ENCODE peak calls at places on chromosome 11, in ten cellular contexts. L is amygdala; B is Caki2; A is choroid plexus epithelial cell; Y is NCI-H1436; D is islet precursor cell; X is stimulated activated naive CD4-positive, alpha-beta T cell; C is HTR-8/SVneo; M is stimulated activated CD8-positive, alpha-beta memory T cell treated with anti-CD3 and anti-CD28 coated beads, Interleukin-4, amount 100 ng/mL, for 48 hours; S is GM04504. K is an unnamed sample.

GRCh38 chr11:64843971-64844329 is 503 bp downstream of the CDC42BPG start:
- DNase-seq in L (no peak), B (no peak), A (no peak), Y (no peak), D (no peak), X (no peak), C (no peak), M (no peak), S (no peak), K (no peak)

GRCh38 chr11:115716577-115717214 is 212.5 kb upstream of the CADM1 start:
- DNase-seq in L (no peak), B (no peak), A (no peak), Y (no peak), D (no peak), X (no peak), C (no peak), M (no peak), S (no peak), K (no peak)

GRCh38 chr11:72308226-72309073 is 64.5 kb upstream of the PHOX2A start:
- DNase-seq in L (peak), B (no peak), A (peak), Y (peak), D (no peak), X (no peak), C (peak), M (no peak), S (peak), K (peak)

GRCh38 chr11:118888398-118888797 is 4.7 kb downstream of the CXCR5 start:
- DNase-seq in L (no peak), B (no peak), A (no peak), Y (no peak), D (no peak), X (no peak), C (no peak), M (no peak), S (no peak), K (no peak)

GRCh38 chr11:29159552-29160465 is 857.0 kb downstream of the KCNA4 start:
- DNase-seq in L (no peak), B (peak), A (peak), Y (peak), D (peak), X (no peak), C (peak), M (no peak), S (peak), K (no peak)

GRCh38 chr11:33207408-33207985 is 46.2 kb upstream of the CSTF3 start:
- DNase-seq in L (no peak), B (no peak), A (no peak), Y (no peak), D (no peak), X (no peak), C (no peak), M (no peak), S (no peak), K (no peak)

GRCh38 chr11:46612326-46612725 is 4.7 kb downstream of the HARBI1 start:
- DNase-seq in L (no peak), B (no peak), A (no peak), Y (no peak), D (no peak), X (no peak), C (no peak), M (no peak), S (no peak), K (no peak)

GRCh38 chr11:46889689-46890475 is 28.5 kb downstream of the LRP4 start:
- DNase-seq in L (peak), B (peak), A (peak), Y (peak), D (peak), X (peak), C (peak), M (peak), S (peak), K (peak)

GRCh38 chr11:67356867-67357561 is 3.7 kb upstream of the POLD4 start:
- DNase-seq in L (no peak), B (peak), A (peak), Y (peak), D (peak), X (peak), C (peak), M (peak), S (no peak), K (no peak)

GRCh38 chr11:68969386-68969785 is 11.4 kb downstream of the MRGPRD start:
- DNase-seq in L (no peak), B (no peak), A (no peak), Y (no peak), D (peak), X (no peak), C (no peak), M (no peak), S (no peak), K (no peak)

GRCh38 chr11:108854366-108854765 is 189.5 kb downstream of the DDX10 start:
- DNase-seq in L (no peak), B (no peak), A (peak), Y (no peak), D (no peak), X (no peak), C (no peak), M (no peak), S (no peak), K (no peak)

GRCh38 chr11:9827700-9828099 is 163.8 kb downstream of the SWAP70 start:
- DNase-seq in L (no peak), B (no peak), A (no peak), Y (no peak), D (no peak), X (no peak), C (no peak), M (no peak), S (no peak), K (no peak)

GRCh38 chr11:15695096-15695721 is 580.5 kb downstream of the INSC start:
- DNase-seq in L (no peak), B (no peak), A (no peak), Y (peak), D (peak), X (no peak), C (no peak), M (no peak), S (no peak), K (no peak)

GRCh38 chr11:1762537-1763302 is 1.0 kb downstream of the CTSD start:
- DNase-seq in L (no peak), B (peak), A (peak), Y (no peak), D (no peak), X (no peak), C (no peak), M (no peak), S (no peak), K (no peak)

GRCh38 chr11:6686006-6686405 is 2.9 kb upstream of the MRPL17 start:
- DNase-seq in L (no peak), B (no peak), A (no peak), Y (no peak), D (no peak), X (no peak), C (no peak), M (no peak), S (no peak), K (no peak)

GRCh38 chr11:117177534-117178209 is 871 bp upstream of the SIDT2 start:
- DNase-seq in L (no peak), B (no peak), A (no peak), Y (no peak), D (no peak), X (no peak), C (no peak), M (no peak), S (no peak), K (no peak)

GRCh38 chr11:45816614-45817013 is 11.7 kb downstream of the SLC35C1 start:
- DNase-seq in L (no peak), B (no peak), A (no peak), Y (no peak), D (no peak), X (no peak), C (no peak), M (no peak), S (no peak), K (no peak)